ENCODE peak calls at places on chromosomes 11 and 22, in eight cellular contexts. Z, S, X, A, N, D, C and J are unnamed samples.

GRCh38 chr11:128453444-128454336 is 133.7 kb downstream of the ETS1 start:
- DNase-seq in S (no peak), C (peak; percentile 99), N (peak; percentile 99), D (peak; percentile 61), A (peak; percentile 65), Z (peak; percentile 60), X (peak; percentile 63), J (peak; percentile 97)

GRCh38 chr22:39266398-39267030 is 21.7 kb upstream of the PDGFB start:
- DNase-seq in X (no peak), D (no peak), Z (no peak), S (no peak), C (no peak), N (peak; percentile 64), A (no peak), J (peak; percentile 14)

GRCh38 chr22:42786606-42787356 is 66.1 kb upstream of the A4GALT start:
- DNase-seq in C (no peak), X (no peak), N (no peak), A (no peak), S (no peak), D (no peak), Z (no peak), J (no peak)

GRCh38 chr11:18676803-18677202 is 21.8 kb upstream of the TMEM86A start:
- DNase-seq in D (no peak), A (no peak), S (no peak), N (no peak), Z (no peak), X (no peak), C (no peak), J (no peak)

GRCh38 chr11:65440831-65441499 is 18.4 kb downstream of the NEAT1 start:
- DNase-seq in S (no peak), C (no peak), D (no peak), X (no peak), A (no peak), Z (no peak), N (peak; percentile 43), J (peak; percentile 44)

GRCh38 chr22:35489225-35489624 is 51.4 kb upstream of the RASD2 start:
- DNase-seq in X (no peak), A (no peak), Z (no peak), N (no peak), D (no peak), S (no peak), C (no peak), J (no peak)

GRCh38 chr11:44556735-44557409 is 8.6 kb upstream of the CD82 start:
- DNase-seq in X (peak; percentile 64), S (no peak), A (peak; percentile 70), C (no peak), D (peak; percentile 72), N (peak; percentile 59), Z (peak; percentile 62), J (peak; percentile 50)

GRCh38 chr11:47595029-47595428 is 818 bp upstream of the C1QTNF4 start:
- DNase-seq in N (no peak), C (no peak), Z (peak; percentile 57), S (no peak), D (no peak), X (peak; percentile 44), A (no peak), J (no peak)

GRCh38 chr11:61542024-61542461 is 33.5 kb downstream of the LRRC10B start:
- DNase-seq in S (no peak), Z (no peak), D (no peak), A (peak; percentile 30), X (no peak), C (no peak), N (no peak), J (no peak)

GRCh38 chr11:116366980-116367640 is 405.7 kb downstream of the BUD13 start:
- DNase-seq in C (peak; percentile 4), X (no peak), N (no peak), D (no peak), S (no peak), Z (no peak), A (no peak), J (no peak)

GRCh38 chr11:112580864-112581263 is 320.2 kb upstream of the PLET1 start:
- DNase-seq in A (no peak), Z (no peak), X (no peak), D (no peak), S (no peak), C (no peak), N (no peak), J (no peak)

DNA sequence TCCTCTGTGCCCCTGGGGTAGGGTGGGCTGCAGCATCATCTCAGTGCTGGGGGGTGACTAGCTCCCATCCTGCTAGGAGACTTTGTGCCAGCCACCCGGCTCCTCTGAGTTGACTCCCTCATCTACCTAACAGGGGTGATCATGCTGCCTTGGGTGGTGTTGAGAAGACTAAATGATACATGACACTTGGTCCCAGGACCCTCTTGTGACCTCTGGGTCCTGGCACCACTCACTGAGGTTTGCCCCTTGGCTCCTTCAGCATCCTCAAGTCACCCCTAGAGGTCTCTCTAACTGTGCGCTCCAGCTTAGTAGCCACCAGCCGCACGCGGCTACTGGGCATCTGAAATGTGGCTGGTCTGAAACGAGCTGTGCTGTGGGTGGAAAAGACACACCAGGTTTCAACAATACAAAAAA is 72.1 kb downstream of the LRRC32 start:
- DNase-seq in D (no peak), A (no peak), Z (no peak), C (peak; percentile 31), X (no peak), N (peak; percentile 56), S (no peak), J (peak; percentile 55)
- TF ChIP-seq CTCF in D (no peak), A (peak; percentile 29), Z (peak; percentile 71), C (peak; percentile 47), X (peak; percentile 57), N (peak; percentile 53), S (peak; percentile 53), J (peak; percentile 73)

GRCh38 chr11:94599510-94599909 is 32.3 kb downstream of the PIWIL4 start:
- DNase-seq in D (no peak), Z (no peak), S (no peak), C (no peak), X (no peak), N (no peak), A (no peak), J (no peak)

GRCh38 chr11:94603587-94603986 is 36.4 kb downstream of the PIWIL4 start:
- DNase-seq in S (no peak), D (no peak), Z (no peak), A (no peak), X (no peak), N (no peak), C (no peak), J (no peak)

GRCh38 chr11:94597896-94598295 is 30.7 kb downstream of the PIWIL4 start:
- DNase-seq in Z (no peak), S (no peak), N (peak; percentile 17), D (no peak), C (no peak), X (no peak), A (no peak), J (peak; percentile 5)

GRCh38 chr11:94604496-94604895 is 37.3 kb downstream of the PIWIL4 start:
- DNase-seq in X (no peak), N (peak; percentile 18), Z (no peak), D (no peak), A (no peak), C (no peak), S (no peak), J (peak; percentile 15)

DNA sequence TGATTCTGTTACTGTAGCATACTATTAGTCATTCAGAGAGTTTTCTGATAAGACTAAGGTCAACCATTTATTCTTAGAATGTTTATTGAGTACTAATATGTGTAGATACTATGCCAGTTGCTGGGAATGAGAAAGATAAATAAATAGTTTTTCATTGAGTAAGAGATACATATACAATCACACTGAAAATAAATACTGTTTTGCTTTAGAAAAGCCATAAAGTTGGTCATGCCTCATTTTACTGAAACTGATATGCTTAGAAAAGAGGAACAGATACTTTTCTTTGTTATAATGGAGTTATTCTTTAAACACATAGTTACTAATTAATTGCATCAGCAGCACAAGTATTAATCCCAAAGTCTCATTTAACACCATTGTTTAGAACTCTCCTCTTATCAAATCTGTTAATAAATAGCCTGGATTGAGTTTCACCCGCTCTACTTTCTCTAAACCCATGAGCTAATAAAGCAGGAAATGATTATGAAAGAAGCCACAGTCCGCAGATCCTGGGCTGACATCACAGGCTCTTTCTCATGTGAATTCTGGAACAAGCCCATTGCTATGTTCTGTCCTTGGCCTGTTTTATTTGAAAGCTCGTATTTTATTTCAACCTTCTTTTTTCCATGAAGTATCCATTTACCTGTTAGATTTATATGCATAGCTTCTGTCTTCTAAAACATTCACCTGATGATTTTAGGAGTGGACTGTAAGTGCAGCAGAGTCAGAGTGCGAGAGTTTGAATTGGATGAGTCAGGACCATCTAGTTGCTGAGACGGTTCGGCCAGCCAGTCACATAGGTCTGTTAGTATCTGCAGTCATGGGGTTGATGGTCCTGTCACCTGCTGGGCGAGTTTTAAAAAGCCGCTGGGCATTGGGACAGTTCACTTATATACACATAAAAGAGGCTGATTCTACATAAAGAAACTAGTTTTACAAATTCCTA is 35.5 kb downstream of the PIWIL4 start:
- DNase-seq in X (peak; percentile 57), N (peak; percentile 86), S (no peak), Z (peak; percentile 40), D (no peak), C (peak; percentile 67), A (peak; percentile 73), J (peak; percentile 77)
- TF ChIP-seq CTCF in X (no peak), N (peak; percentile 64), S (no peak), Z (peak; percentile 57), D (peak; percentile 67), C (peak; percentile 37), A (peak; percentile 30), J (peak; percentile 61)

DNA sequence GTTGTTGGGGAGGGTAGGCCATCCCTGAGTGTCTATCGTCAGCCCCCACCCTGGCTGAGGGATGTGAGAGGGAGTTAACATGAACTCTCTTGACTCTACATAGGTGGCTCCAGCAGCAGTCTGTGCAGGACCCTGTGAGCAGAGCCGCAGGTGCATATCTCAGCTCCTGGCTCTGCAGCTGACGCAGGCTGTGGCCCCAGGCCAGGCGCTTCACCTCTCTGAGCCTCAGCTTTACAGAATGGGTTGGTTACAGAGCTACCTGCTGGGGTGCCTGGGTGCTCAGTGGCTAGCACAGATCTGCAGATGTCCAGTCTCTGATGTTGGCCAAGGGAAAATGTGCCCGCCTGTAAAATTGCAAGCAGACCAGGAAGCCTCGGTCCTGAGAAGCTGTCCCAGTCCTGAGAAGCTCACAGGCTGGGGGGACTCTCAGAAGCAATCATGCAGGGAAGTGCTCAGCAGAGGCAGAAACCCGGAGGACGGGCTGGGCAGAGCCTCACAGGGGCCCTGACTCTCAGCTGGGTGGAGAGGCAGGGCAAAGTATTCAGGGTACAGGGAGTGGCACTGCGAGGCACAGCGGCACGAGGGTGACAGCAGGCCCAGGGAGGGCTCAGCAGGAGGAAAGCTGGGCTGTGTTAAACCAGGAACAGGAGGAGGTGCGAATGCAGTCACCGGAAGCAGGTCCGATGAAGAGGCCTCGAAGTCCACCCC is 15.9 kb upstream of the LRP5 start:
- DNase-seq in Z (no peak), A (no peak), C (no peak), N (no peak), X (no peak), D (peak; percentile 73), S (no peak), J (no peak)
- TF ChIP-seq CTCF in Z (no peak), A (no peak), C (no peak), N (no peak), X (no peak), D (no peak), S (no peak), J (no peak)

GRCh38 chr11:76327223-76327622 is 53.7 kb downstream of the THAP12 start:
- DNase-seq in S (no peak), Z (no peak), A (no peak), X (no peak), D (no peak), N (no peak), C (no peak), J (no peak)
- TF ChIP-seq CTCF in S (no peak), Z (no peak), A (no peak), X (no peak), D (no peak), N (no peak), C (no peak), J (no peak)

GRCh38 chr11:103671143-103671651 is 365.2 kb upstream of the DDI1 start:
- DNase-seq in C (no peak), X (no peak), S (no peak), N (no peak), Z (no peak), A (no peak), D (no peak), J (no peak)
- TF ChIP-seq CTCF in C (peak; percentile 14), X (no peak), S (peak; percentile 23), N (no peak), Z (no peak), A (no peak), D (no peak), J (peak; percentile 10)